ENCODE peak calls at places on chromosomes 12 and 14, in seven cellular contexts. R, N, C, P, V, J and F are unnamed samples.

GRCh38 chr12:104121001-104121400 is 17.0 kb downstream of the NFYB start:
- DNase-seq in N (no peak), V (no peak), P (no peak), J (peak), C (no peak), R (no peak), F (peak)

GRCh38 chr14:101824339-101824727 is 62.8 kb downstream of the PPP2R5C start:
- DNase-seq in N (no peak), J (no peak), R (no peak), P (peak), C (no peak), V (no peak), F (no peak)

GRCh38 chr14:46580941-46581671 is 70.5 kb downstream of the RPL10L start:
- DNase-seq in R (no peak), P (peak), J (peak), V (no peak), C (no peak), N (peak), F (peak)

GRCh38 chr12:57342207-57342691 is 88.6 kb downstream of the R3HDM2 start:
- DNase-seq in N (peak), R (no peak), C (no peak), V (no peak), J (no peak), P (no peak), F (peak)

GRCh38 chr12:130109062-130109945 is 53.0 kb upstream of the FZD10 start:
- DNase-seq in C (no peak), N (no peak), V (no peak), R (no peak), J (no peak), P (no peak), F (no peak)

GRCh38 chr12:103901518-103902173 is 28.6 kb upstream of the HSP90B1 start:
- DNase-seq in N (no peak), C (no peak), V (no peak), P (no peak), R (no peak), J (no peak), F (no peak)

GRCh38 chr12:79023261-79023660 is 158.7 kb downstream of the SYT1 start:
- DNase-seq in R (no peak), N (no peak), P (no peak), C (no peak), V (no peak), J (no peak), F (no peak)

GRCh38 chr12:49703647-49704137 is 3.5 kb downstream of the FMNL3 start:
- DNase-seq in C (no peak), R (no peak), V (no peak), P (peak), N (no peak), J (peak), F (peak)

GRCh38 chr14:35387713-35388579 is 16.6 kb downstream of the NFKBIA start:
- DNase-seq in N (no peak), R (no peak), V (no peak), J (no peak), P (no peak), C (no peak), F (no peak)

GRCh38 chr12:73629893-73630872 is 907.5 kb upstream of the ATXN7L3B start:
- DNase-seq in N (no peak), C (no peak), J (no peak), P (no peak), R (no peak), V (no peak), F (no peak)

GRCh38 chr12:2095878-2096277 is 43.1 kb downstream of the CACNA1C start:
- DNase-seq in P (no peak), C (no peak), V (no peak), N (no peak), J (no peak), R (no peak), F (no peak)

GRCh38 chr12:95959107-95959506 is 16.0 kb downstream of the AMDHD1 start:
- DNase-seq in R (no peak), V (no peak), N (no peak), C (no peak), J (peak), P (peak), F (peak)

GRCh38 chr12:113161415-113162016 is 12.0 kb downstream of the CFAP73 start:
- DNase-seq in V (no peak), R (no peak), P (peak), J (peak), C (no peak), N (peak), F (peak)

GRCh38 chr14:104142136-104143041 is 4.0 kb downstream of the KIF26A start:
- DNase-seq in N (no peak), R (no peak), V (peak), J (no peak), P (no peak), C (no peak), F (no peak)

GRCh38 chr12:110037315-110037714 is 11.0 kb downstream of the C12orf76 start:
- DNase-seq in J (no peak), V (no peak), C (no peak), N (no peak), P (no peak), R (no peak), F (no peak)

GRCh38 chr12:76586764-76587395 is 27.3 kb upstream of the OSBPL8 start:
- DNase-seq in R (no peak), V (no peak), C (no peak), N (peak), P (peak), J (peak), F (peak)

GRCh38 chr14:89425931-89426330 is 8.9 kb upstream of the FOXN3 start:
- DNase-seq in R (no peak), J (peak), C (no peak), N (no peak), V (no peak), P (no peak), F (peak)

GRCh38 chr12:116790066-116790465 is 52.0 kb downstream of the RNFT2 start:
- DNase-seq in C (no peak), P (no peak), V (no peak), N (no peak), J (no peak), R (no peak), F (no peak)

GRCh38 chr14:68758301-68758700 is 34.6 kb downstream of the ZFP36L1 start:
- DNase-seq in P (no peak), N (no peak), R (no peak), J (no peak), C (no peak), V (no peak), F (no peak)

GRCh38 chr14:30225171-30225570 is 297.5 kb upstream of the PRKD1 start:
- DNase-seq in R (no peak), P (no peak), N (no peak), C (no peak), J (no peak), V (no peak), F (no peak)

GRCh38 chr12:120276734-120277133 is 11.2 kb upstream of the PXN start:
- DNase-seq in N (no peak), V (no peak), P (no peak), C (no peak), R (no peak), J (peak), F (peak)